ENCODE peak calls at places on chromosomes 5 and 9, in six cellular contexts. E is PC-3, A is mucosa of descending colon, N is astrocyte of the spinal cord, I is endothelial cell of umbilical vein, C is GM06990. T is an unnamed sample.

GRCh38 chr5:178113141-178113787 is at the start of gene N4BP3:
- DNase-seq in E (peak), A (peak), N (peak), I (peak), C (peak), T (no peak)

GRCh38 chr5:132134384-132134783 is 60.8 kb downstream of the CSF2 start:
- DNase-seq in E (peak), A (no peak), N (peak), I (peak), C (no peak), T (no peak)

GRCh38 chr5:167346461-167346860 is 945.0 kb upstream of the WWC1 start:
- DNase-seq in E (no peak), A (no peak), N (no peak), I (no peak), C (no peak), T (no peak)

GRCh38 chr9:17622749-17623148 is 43.9 kb downstream of the SH3GL2 start:
- DNase-seq in E (no peak), A (no peak), N (no peak), I (no peak), C (no peak), T (no peak)

GRCh38 chr5:21919417-21920022 is 933.6 kb downstream of the CDH12 start:
- DNase-seq in E (peak), A (no peak), N (peak), I (peak), C (no peak), T (no peak)

GRCh38 chr5:152072076-152072475 is 147.4 kb upstream of the GLRA1 start:
- DNase-seq in E (peak), A (no peak), N (peak), I (no peak), C (no peak), T (no peak)

GRCh38 chr5:177369050-177369912 is 11.6 kb downstream of the RGS14 start:
- DNase-seq in E (peak), A (peak), N (no peak), I (peak), C (no peak), T (no peak)

GRCh38 chr9:113057193-113057592 is 669 bp upstream of the ZFP37 start:
- DNase-seq in E (no peak), A (no peak), N (no peak), I (no peak), C (no peak), T (no peak)

GRCh38 chr5:141040763-141041426 is 10.3 kb upstream of the PCDHB1 start:
- DNase-seq in E (peak), A (peak), N (peak), I (peak), C (peak), T (no peak)
- H3K4me3 ChIP-seq in E (peak), A (no peak), N (no peak), I (no peak), C (no peak), T (no peak)

DNA sequence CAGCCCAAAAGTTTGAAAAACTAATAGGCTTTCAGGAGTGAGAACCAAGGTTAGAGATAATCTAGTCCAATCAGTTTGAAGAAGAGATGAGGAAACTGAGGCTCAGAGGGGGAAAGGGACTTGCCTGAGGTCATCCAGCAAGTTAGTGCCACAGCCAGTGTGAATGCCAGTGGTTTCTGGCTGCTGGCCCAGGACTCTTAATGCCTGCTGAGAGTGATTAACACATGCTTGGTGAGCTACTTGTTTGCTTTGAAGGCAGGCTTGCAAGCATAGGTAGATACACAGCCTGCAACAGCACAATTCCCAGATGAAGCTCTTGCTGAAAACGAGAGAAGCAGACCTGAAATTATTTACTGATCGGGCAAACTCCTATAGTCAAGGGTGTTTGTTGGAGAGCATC is 591.6 kb upstream of the SGCD start:
- DNase-seq in E (no peak), A (no peak), N (no peak), I (no peak), C (no peak), T (no peak)
- TF ChIP-seq CTCF in E (no peak), A (no peak), N (no peak), I (no peak), C (no peak), T (no peak)

GRCh38 chr5:142798099-142798768 is 28.1 kb downstream of the ARHGAP26 start:
- DNase-seq in E (no peak), A (no peak), N (no peak), I (no peak), C (no peak), T (no peak)

GRCh38 chr5:142805339-142805738 is 35.2 kb downstream of the ARHGAP26 start:
- DNase-seq in E (no peak), A (no peak), N (no peak), I (no peak), C (no peak), T (no peak)

GRCh38 chr5:142803428-142804111 is 33.4 kb downstream of the ARHGAP26 start:
- DNase-seq in E (no peak), A (no peak), N (no peak), I (peak), C (no peak), T (no peak)

GRCh38 chr5:142800776-142801494 is 30.8 kb downstream of the ARHGAP26 start:
- DNase-seq in E (no peak), A (no peak), N (no peak), I (no peak), C (no peak), T (no peak)

DNA sequence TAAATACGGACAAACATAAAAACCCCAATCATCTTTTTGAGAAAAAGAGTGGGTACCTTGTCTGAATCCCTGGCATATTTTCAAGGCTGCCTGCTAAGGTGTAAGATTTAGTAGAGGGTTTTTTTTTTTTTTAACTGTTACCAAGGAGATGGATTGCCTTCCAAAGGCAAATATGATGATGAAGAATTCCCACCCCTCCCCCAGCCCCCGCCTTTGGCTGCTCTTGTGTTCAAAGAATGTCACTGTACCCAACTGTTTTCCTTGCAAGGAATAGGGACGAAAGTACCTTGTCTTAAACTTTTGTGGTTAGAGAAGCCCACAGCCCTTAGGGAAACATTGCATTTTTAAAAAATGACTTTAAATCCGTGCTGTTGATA is 31.3 kb downstream of the ARHGAP26 start:
- DNase-seq in E (no peak), A (no peak), N (no peak), I (no peak), C (no peak), T (no peak)
- H3K4me3 ChIP-seq in E (no peak), A (no peak), N (no peak), I (no peak), C (no peak), T (no peak)

GRCh38 chr9:136536721-136537241 is 9.1 kb downstream of the NOTCH1 start:
- DNase-seq in E (no peak), A (no peak), N (no peak), I (no peak), C (no peak), T (no peak)
- TF ChIP-seq CTCF in E (peak), A (no peak), N (no peak), I (no peak), C (peak), T (no peak)

GRCh38 chr5:52657231-52657645 is 130.5 kb upstream of the ITGA1 start:
- DNase-seq in E (peak), A (no peak), N (peak), I (peak), C (peak), T (no peak)
- H3K4me3 ChIP-seq in E (no peak), A (no peak), N (no peak), I (no peak), C (no peak), T (no peak)

GRCh38 chr5:43113546-43113945 is 7.2 kb upstream of the ZNF131 start:
- DNase-seq in E (no peak), A (no peak), N (no peak), I (no peak), C (no peak), T (no peak)

GRCh38 chr5:43106290-43106638 is 14.4 kb upstream of the ZNF131 start:
- DNase-seq in E (no peak), A (no peak), N (no peak), I (no peak), C (no peak), T (no peak)

GRCh38 chr5:43115968-43116367 is 4.7 kb upstream of the ZNF131 start:
- DNase-seq in E (no peak), A (no peak), N (no peak), I (no peak), C (no peak), T (no peak)

GRCh38 chr5:43105369-43106289 is 15.1 kb upstream of the ZNF131 start:
- DNase-seq in E (peak), A (peak), N (peak), I (peak), C (peak), T (peak)

GRCh38 chr5:43110606-43111170 is 10.0 kb upstream of the ZNF131 start:
- DNase-seq in E (peak), A (peak), N (no peak), I (no peak), C (no peak), T (no peak)
- TF ChIP-seq CTCF in E (peak), A (no peak), N (peak), I (peak), C (peak), T (peak)

GRCh38 chr5:73921746-73922145 is 295.8 kb downstream of the ARHGEF28 start:
- DNase-seq in E (no peak), A (no peak), N (no peak), I (no peak), C (no peak), T (no peak)

GRCh38 chr5:73913971-73914370 is 288.0 kb downstream of the ARHGEF28 start:
- DNase-seq in E (no peak), A (no peak), N (no peak), I (no peak), C (no peak), T (no peak)

GRCh38 chr5:73912755-73913365 is 286.9 kb downstream of the ARHGEF28 start:
- DNase-seq in E (no peak), A (no peak), N (peak), I (no peak), C (peak), T (no peak)

GRCh38 chr5:73917433-73917832 is 291.4 kb downstream of the ARHGEF28 start:
- DNase-seq in E (no peak), A (no peak), N (peak), I (no peak), C (no peak), T (no peak)

GRCh38 chr5:73918791-73919221 is 292.8 kb downstream of the ARHGEF28 start:
- DNase-seq in E (no peak), A (no peak), N (peak), I (peak), C (no peak), T (no peak)
- H3K4me3 ChIP-seq in E (no peak), A (no peak), N (no peak), I (no peak), C (no peak), T (no peak)

DNA sequence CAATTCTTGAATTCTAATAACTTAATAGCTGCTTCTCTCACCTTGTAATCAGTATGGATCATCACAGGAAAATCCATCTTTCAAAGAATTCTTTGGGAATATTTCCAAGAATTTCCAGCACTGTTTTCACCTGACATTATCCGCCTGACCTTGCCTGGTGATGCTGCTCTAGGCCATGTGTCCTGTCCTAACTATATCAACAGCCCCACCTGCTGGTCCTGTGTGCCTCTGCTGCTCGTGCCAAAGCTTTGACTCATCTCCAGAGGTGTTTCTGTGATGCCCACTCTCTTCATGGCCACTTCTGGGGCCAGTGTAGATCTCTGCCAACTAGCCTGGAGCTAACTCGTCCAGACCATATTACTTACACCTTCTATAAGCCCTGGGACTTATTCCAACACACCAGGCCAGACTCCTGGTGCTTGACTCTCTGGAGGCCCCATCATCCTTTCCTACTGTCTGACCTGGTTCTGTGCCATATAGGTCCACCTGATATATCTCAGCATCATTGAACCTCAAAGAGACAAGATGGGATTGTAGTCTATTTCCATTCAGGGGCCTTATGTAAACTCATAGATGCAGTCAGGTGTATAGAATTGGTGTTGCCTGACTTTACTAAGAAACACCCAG is 67.5 kb upstream of the CKMT2 start:
- DNase-seq in E (peak), A (peak), N (peak), I (peak), C (no peak), T (no peak)
- TF ChIP-seq CTCF in E (peak), A (peak), N (peak), I (peak), C (peak), T (peak)

T was measured in AG04449.